ENCODE peak calls at places on chromosomes 12 and 14, in nine cellular contexts. One of them, this sample, is unnamed.

GRCh38 chr12:58774731-58775130 is 145.6 kb downstream of the LRIG3 start:
- DNase-seq in transverse colon: no peak
- DNase-seq in endothelial cell of umbilical vein: no peak
- DNase-seq in HL-60: no peak
- DNase-seq in upper lobe of left lung: no peak
- DNase-seq in breast epithelium: no peak
- DNase-seq in HCT116: no peak
- DNase-seq in GM23338: no peak
- DNase-seq in spleen: no peak
- DNase-seq in this sample: no peak

GRCh38 chr14:89866458-89866857 is 88.1 kb downstream of the EFCAB11 start:
- DNase-seq in endothelial cell of umbilical vein: no peak
- DNase-seq in spleen: no peak
- DNase-seq in HL-60: no peak
- DNase-seq in breast epithelium: no peak
- DNase-seq in HCT116: no peak
- DNase-seq in upper lobe of left lung: no peak
- DNase-seq in transverse colon: no peak
- DNase-seq in GM23338: no peak
- DNase-seq in this sample: no peak

GRCh38 chr12:9943244-9943643 is 11.1 kb upstream of the CLEC2A start:
- DNase-seq in HL-60: no peak
- DNase-seq in upper lobe of left lung: peak
- DNase-seq in spleen: peak
- DNase-seq in transverse colon: no peak
- DNase-seq in GM23338: peak
- DNase-seq in HCT116: no peak
- DNase-seq in endothelial cell of umbilical vein: no peak
- DNase-seq in breast epithelium: no peak
- DNase-seq in this sample: no peak

GRCh38 chr12:109308534-109309440 is at the start of gene FOXN4:
- DNase-seq in transverse colon: no peak
- DNase-seq in endothelial cell of umbilical vein: no peak
- DNase-seq in GM23338: peak
- DNase-seq in HCT116: no peak
- DNase-seq in spleen: no peak
- DNase-seq in upper lobe of left lung: no peak
- DNase-seq in breast epithelium: no peak
- DNase-seq in HL-60: no peak
- DNase-seq in this sample: no peak

GRCh38 chr14:79473676-79474075 is 737.6 kb downstream of the DIO2 start:
- DNase-seq in spleen: no peak
- DNase-seq in HCT116: no peak
- DNase-seq in breast epithelium: no peak
- DNase-seq in transverse colon: no peak
- DNase-seq in GM23338: no peak
- DNase-seq in endothelial cell of umbilical vein: no peak
- DNase-seq in HL-60: no peak
- DNase-seq in upper lobe of left lung: no peak
- DNase-seq in this sample: no peak

GRCh38 chr12:93102289-93102688 is 173.2 kb upstream of the EEA1 start:
- DNase-seq in HL-60: no peak
- DNase-seq in GM23338: no peak
- DNase-seq in upper lobe of left lung: no peak
- DNase-seq in HCT116: no peak
- DNase-seq in breast epithelium: no peak
- DNase-seq in endothelial cell of umbilical vein: no peak
- DNase-seq in spleen: no peak
- DNase-seq in transverse colon: no peak
- DNase-seq in this sample: no peak

GRCh38 chr12:80716711-80717469 is at the start of gene MYF5:
- DNase-seq in upper lobe of left lung: no peak
- DNase-seq in breast epithelium: no peak
- DNase-seq in HCT116: no peak
- DNase-seq in endothelial cell of umbilical vein: no peak
- DNase-seq in transverse colon: no peak
- DNase-seq in GM23338: peak
- DNase-seq in spleen: no peak
- DNase-seq in HL-60: no peak
- DNase-seq in this sample: no peak

GRCh38 chr12:121789800-121790748 is 3.4 kb downstream of the RHOF start:
- DNase-seq in upper lobe of left lung: peak
- DNase-seq in spleen: peak
- DNase-seq in HCT116: no peak
- DNase-seq in GM23338: peak
- DNase-seq in HL-60: peak
- DNase-seq in breast epithelium: no peak
- DNase-seq in endothelial cell of umbilical vein: no peak
- DNase-seq in transverse colon: peak
- DNase-seq in this sample: peak

DNA sequence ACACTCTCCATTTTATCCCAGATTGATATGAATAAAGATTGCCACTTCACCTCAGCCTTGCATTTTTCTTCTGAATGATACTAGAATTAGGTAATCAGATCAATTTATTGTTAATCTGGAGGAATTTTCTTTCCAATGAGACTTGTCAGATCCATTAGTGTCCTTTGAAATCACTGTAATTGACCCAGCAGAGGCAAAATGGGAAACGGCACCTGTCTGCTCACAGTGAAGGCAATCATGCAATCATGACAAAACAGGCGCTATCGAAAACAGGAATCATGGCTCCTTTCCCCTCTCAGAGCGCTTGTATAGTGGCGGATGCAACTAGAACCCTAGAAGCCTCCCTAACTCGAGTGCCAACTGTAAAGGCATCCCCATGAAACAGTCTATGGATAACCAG is 417.6 kb downstream of the GALC start:
- DNase-seq in HCT116: no peak
- DNase-seq in endothelial cell of umbilical vein: no peak
- DNase-seq in upper lobe of left lung: no peak
- DNase-seq in spleen: no peak
- DNase-seq in GM23338: no peak
- DNase-seq in HL-60: no peak
- DNase-seq in transverse colon: no peak
- DNase-seq in breast epithelium: no peak
- DNase-seq in this sample: no peak
- TF ChIP-seq POLR2AphosphoS5 in HCT116: no peak
- TF ChIP-seq POLR2AphosphoS5 in endothelial cell of umbilical vein: no peak
- TF ChIP-seq POLR2AphosphoS5 in upper lobe of left lung: no peak
- TF ChIP-seq POLR2AphosphoS5 in spleen: no peak
- TF ChIP-seq POLR2AphosphoS5 in GM23338: no peak
- TF ChIP-seq POLR2AphosphoS5 in HL-60: no peak
- TF ChIP-seq POLR2AphosphoS5 in transverse colon: no peak
- TF ChIP-seq POLR2AphosphoS5 in breast epithelium: no peak
- TF ChIP-seq POLR2AphosphoS5 in this sample: no peak

GRCh38 chr12:116529686-116530085 is 29.5 kb upstream of the MAP1LC3B2 start:
- DNase-seq in HL-60: no peak
- DNase-seq in HCT116: no peak
- DNase-seq in upper lobe of left lung: no peak
- DNase-seq in breast epithelium: no peak
- DNase-seq in GM23338: no peak
- DNase-seq in spleen: no peak
- DNase-seq in endothelial cell of umbilical vein: no peak
- DNase-seq in transverse colon: no peak
- DNase-seq in this sample: no peak

GRCh38 chr12:116525418-116526001 is 33.7 kb upstream of the MAP1LC3B2 start:
- DNase-seq in upper lobe of left lung: peak
- DNase-seq in transverse colon: peak
- DNase-seq in HL-60: no peak
- DNase-seq in HCT116: peak
- DNase-seq in GM23338: peak
- DNase-seq in endothelial cell of umbilical vein: peak
- DNase-seq in spleen: no peak
- DNase-seq in breast epithelium: peak
- DNase-seq in this sample: peak

GRCh38 chr12:116529048-116529447 is 30.1 kb upstream of the MAP1LC3B2 start:
- DNase-seq in spleen: no peak
- DNase-seq in GM23338: no peak
- DNase-seq in HL-60: no peak
- DNase-seq in upper lobe of left lung: no peak
- DNase-seq in HCT116: no peak
- DNase-seq in endothelial cell of umbilical vein: no peak
- DNase-seq in breast epithelium: no peak
- DNase-seq in transverse colon: no peak
- DNase-seq in this sample: no peak

GRCh38 chr12:116528498-116528897 is 30.7 kb upstream of the MAP1LC3B2 start:
- DNase-seq in HCT116: no peak
- DNase-seq in upper lobe of left lung: no peak
- DNase-seq in GM23338: no peak
- DNase-seq in HL-60: no peak
- DNase-seq in transverse colon: no peak
- DNase-seq in endothelial cell of umbilical vein: no peak
- DNase-seq in breast epithelium: no peak
- DNase-seq in spleen: no peak
- DNase-seq in this sample: no peak

DNA sequence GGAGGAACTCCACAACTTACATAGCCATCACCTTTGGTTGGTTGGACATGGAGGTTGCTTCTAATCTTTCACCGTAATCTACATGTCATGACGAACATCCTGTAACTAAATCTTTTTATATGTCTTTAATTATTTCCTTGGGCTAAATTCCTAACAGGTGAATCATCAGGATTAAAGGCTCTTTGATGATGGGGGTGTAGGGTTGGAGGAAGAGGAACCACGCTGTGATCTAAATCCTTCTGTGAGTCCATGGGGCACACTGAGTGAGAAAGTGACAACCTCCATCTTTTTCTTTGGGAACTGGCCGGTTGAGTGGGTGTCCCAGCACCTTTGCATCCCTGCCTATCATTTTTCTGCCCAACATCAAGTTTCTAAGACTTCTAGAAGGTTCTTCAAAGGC is 31.1 kb upstream of the MAP1LC3B2 start:
- DNase-seq in endothelial cell of umbilical vein: peak
- DNase-seq in transverse colon: no peak
- DNase-seq in spleen: no peak
- DNase-seq in upper lobe of left lung: no peak
- DNase-seq in HCT116: peak
- DNase-seq in GM23338: no peak
- DNase-seq in HL-60: no peak
- DNase-seq in breast epithelium: no peak
- DNase-seq in this sample: no peak
- TF ChIP-seq CTCF in endothelial cell of umbilical vein: no peak
- TF ChIP-seq CTCF in transverse colon: no peak
- TF ChIP-seq CTCF in spleen: no peak
- TF ChIP-seq CTCF in upper lobe of left lung: no peak
- TF ChIP-seq CTCF in HCT116: no peak
- TF ChIP-seq CTCF in GM23338: no peak
- TF ChIP-seq CTCF in HL-60: no peak
- TF ChIP-seq CTCF in breast epithelium: no peak
- TF ChIP-seq CTCF in this sample: no peak

GRCh38 chr14:62670526-62670925 is 374.7 kb downstream of the KCNH5 start:
- DNase-seq in GM23338: no peak
- DNase-seq in endothelial cell of umbilical vein: no peak
- DNase-seq in spleen: no peak
- DNase-seq in HCT116: no peak
- DNase-seq in HL-60: no peak
- DNase-seq in transverse colon: no peak
- DNase-seq in breast epithelium: no peak
- DNase-seq in upper lobe of left lung: no peak
- DNase-seq in this sample: no peak

GRCh38 chr14:62674833-62675232 is 370.4 kb downstream of the KCNH5 start:
- DNase-seq in transverse colon: no peak
- DNase-seq in HCT116: no peak
- DNase-seq in breast epithelium: no peak
- DNase-seq in endothelial cell of umbilical vein: no peak
- DNase-seq in upper lobe of left lung: peak
- DNase-seq in GM23338: no peak
- DNase-seq in HL-60: peak
- DNase-seq in spleen: no peak
- DNase-seq in this sample: no peak

GRCh38 chr14:62667515-62667914 is 377.7 kb downstream of the KCNH5 start:
- DNase-seq in transverse colon: no peak
- DNase-seq in upper lobe of left lung: no peak
- DNase-seq in HCT116: no peak
- DNase-seq in HL-60: no peak
- DNase-seq in GM23338: no peak
- DNase-seq in endothelial cell of umbilical vein: no peak
- DNase-seq in spleen: no peak
- DNase-seq in breast epithelium: no peak
- DNase-seq in this sample: no peak

DNA sequence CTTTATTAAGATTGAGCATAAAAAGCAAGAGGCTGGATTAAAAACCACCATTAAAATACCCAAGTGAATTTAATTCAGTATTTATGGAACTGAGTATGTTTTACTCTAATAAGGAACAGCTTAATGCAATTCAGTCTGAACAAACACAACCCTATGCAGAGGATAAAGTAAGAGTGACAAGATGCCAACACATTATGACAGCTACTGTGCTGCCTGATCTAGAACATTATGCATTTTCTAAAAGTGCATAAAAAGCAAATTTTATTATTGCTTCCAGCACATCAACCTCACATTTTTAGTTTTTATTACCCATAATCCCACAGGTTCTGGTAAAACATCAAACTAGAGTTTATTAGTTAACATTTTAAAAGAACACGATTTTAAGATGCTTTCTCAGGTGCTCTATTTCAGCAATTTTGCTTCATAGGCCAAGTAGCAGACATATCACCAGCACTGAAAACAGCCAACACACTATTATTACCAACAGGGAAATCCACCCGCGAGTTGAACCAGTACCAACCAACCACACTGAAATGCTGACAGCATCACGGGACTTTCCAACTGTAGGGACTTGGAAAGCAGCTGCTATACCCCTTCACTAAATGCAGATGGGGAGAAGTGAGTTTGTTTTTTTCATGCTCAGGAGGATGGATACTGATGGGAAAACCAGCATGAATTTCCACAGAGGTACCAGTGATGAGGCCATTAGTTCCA is 372.1 kb downstream of the KCNH5 start:
- DNase-seq in transverse colon: no peak
- DNase-seq in GM23338: no peak
- DNase-seq in HL-60: no peak
- DNase-seq in upper lobe of left lung: no peak
- DNase-seq in breast epithelium: no peak
- DNase-seq in endothelial cell of umbilical vein: no peak
- DNase-seq in spleen: no peak
- DNase-seq in HCT116: no peak
- DNase-seq in this sample: no peak
- TF ChIP-seq POLR2AphosphoS5 in transverse colon: no peak
- TF ChIP-seq POLR2AphosphoS5 in GM23338: no peak
- TF ChIP-seq POLR2AphosphoS5 in HL-60: no peak
- TF ChIP-seq POLR2AphosphoS5 in upper lobe of left lung: no peak
- TF ChIP-seq POLR2AphosphoS5 in breast epithelium: no peak
- TF ChIP-seq POLR2AphosphoS5 in endothelial cell of umbilical vein: no peak
- TF ChIP-seq POLR2AphosphoS5 in spleen: no peak
- TF ChIP-seq POLR2AphosphoS5 in HCT116: no peak
- TF ChIP-seq POLR2AphosphoS5 in this sample: no peak

GRCh38 chr12:47801904-47802246 is 17.8 kb downstream of the HDAC7 start:
- DNase-seq in HL-60: no peak
- DNase-seq in endothelial cell of umbilical vein: peak
- DNase-seq in transverse colon: no peak
- DNase-seq in spleen: no peak
- DNase-seq in breast epithelium: no peak
- DNase-seq in GM23338: no peak
- DNase-seq in upper lobe of left lung: no peak
- DNase-seq in HCT116: no peak
- DNase-seq in this sample: no peak

GRCh38 chr12:47799357-47799955 is 20.2 kb downstream of the HDAC7 start:
- DNase-seq in upper lobe of left lung: no peak
- DNase-seq in transverse colon: no peak
- DNase-seq in HL-60: peak
- DNase-seq in GM23338: no peak
- DNase-seq in HCT116: no peak
- DNase-seq in breast epithelium: no peak
- DNase-seq in endothelial cell of umbilical vein: no peak
- DNase-seq in spleen: no peak
- DNase-seq in this sample: no peak

GRCh38 chr12:47802312-47802711 is 17.4 kb downstream of the HDAC7 start:
- DNase-seq in HCT116: no peak
- DNase-seq in HL-60: peak
- DNase-seq in transverse colon: no peak
- DNase-seq in endothelial cell of umbilical vein: no peak
- DNase-seq in GM23338: peak
- DNase-seq in breast epithelium: no peak
- DNase-seq in spleen: no peak
- DNase-seq in upper lobe of left lung: no peak
- DNase-seq in this sample: no peak

GRCh38 chr12:47800582-47800981 is 19.1 kb downstream of the HDAC7 start:
- DNase-seq in endothelial cell of umbilical vein: no peak
- DNase-seq in HCT116: no peak
- DNase-seq in GM23338: no peak
- DNase-seq in spleen: no peak
- DNase-seq in breast epithelium: no peak
- DNase-seq in upper lobe of left lung: no peak
- DNase-seq in HL-60: no peak
- DNase-seq in transverse colon: no peak
- DNase-seq in this sample: no peak

DNA sequence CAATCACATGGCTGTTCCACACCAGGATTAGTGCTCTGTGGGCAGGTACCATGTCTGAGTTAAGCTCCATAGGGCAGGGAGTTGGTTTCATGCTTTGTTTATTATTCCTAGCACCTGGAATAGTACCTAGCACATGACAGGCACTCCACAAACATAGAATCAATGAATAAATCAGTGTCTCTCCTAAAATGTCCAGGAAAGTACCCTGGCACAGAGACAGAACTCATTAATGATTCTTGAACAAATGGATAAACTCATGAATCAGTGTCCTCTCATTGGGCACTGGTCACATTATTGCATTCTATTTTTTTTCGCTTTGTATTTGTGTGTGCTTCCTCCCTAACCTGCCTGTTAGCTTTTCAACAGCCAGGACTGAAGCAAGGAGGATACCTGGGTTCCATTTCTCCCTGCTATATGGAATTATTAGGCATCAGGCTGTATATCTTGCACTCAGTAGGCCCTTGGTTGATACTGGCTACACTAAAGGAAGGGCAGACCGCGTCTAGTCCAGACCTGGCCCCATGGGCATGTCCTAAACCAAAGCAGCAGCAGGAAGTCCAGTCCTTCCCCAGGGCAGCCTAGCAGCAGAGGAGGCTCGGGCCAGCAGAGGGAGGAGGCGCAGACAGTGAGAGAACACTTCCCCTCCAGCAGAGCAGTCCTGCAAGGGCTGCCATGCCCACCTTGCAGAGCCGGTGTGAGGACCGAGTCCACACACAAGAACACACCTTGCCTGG is 18.4 kb downstream of the HDAC7 start:
- DNase-seq in endothelial cell of umbilical vein: peak
- DNase-seq in HCT116: no peak
- DNase-seq in upper lobe of left lung: peak
- DNase-seq in spleen: peak
- DNase-seq in breast epithelium: no peak
- DNase-seq in transverse colon: no peak
- DNase-seq in HL-60: peak
- DNase-seq in GM23338: no peak
- DNase-seq in this sample: no peak
- TF ChIP-seq CTCF in endothelial cell of umbilical vein: peak
- TF ChIP-seq CTCF in HCT116: no peak
- TF ChIP-seq CTCF in upper lobe of left lung: peak
- TF ChIP-seq CTCF in spleen: no peak
- TF ChIP-seq CTCF in breast epithelium: no peak
- TF ChIP-seq CTCF in transverse colon: no peak
- TF ChIP-seq CTCF in HL-60: no peak
- TF ChIP-seq CTCF in GM23338: no peak
- TF ChIP-seq CTCF in this sample: no peak

This sample was measured in stomach.